ENCODE peak calls at places on chromosomes 5 and 9, in five cellular contexts. One of them, this sample, is unnamed.

GRCh38 chr5:88304356-88304755 is 35.7 kb upstream of the TMEM161B start:
- DNase-seq in upper lobe of left lung: no peak
- DNase-seq in breast epithelium: no peak
- DNase-seq in naive thymus-derived CD4-positive, alpha-beta T cell: no peak
- DNase-seq in mesendoderm: peak; percentile 28
- DNase-seq in this sample: no peak

GRCh38 chr5:148904440-148904839 is 78.0 kb downstream of the ADRB2 start:
- DNase-seq in upper lobe of left lung: peak; percentile 71
- DNase-seq in naive thymus-derived CD4-positive, alpha-beta T cell: no peak
- DNase-seq in mesendoderm: peak; percentile 37
- DNase-seq in breast epithelium: no peak
- DNase-seq in this sample: no peak

GRCh38 chr5:138770291-138770690 is 17.1 kb downstream of the CTNNA1 start:
- DNase-seq in breast epithelium: no peak
- DNase-seq in mesendoderm: no peak
- DNase-seq in naive thymus-derived CD4-positive, alpha-beta T cell: no peak
- DNase-seq in upper lobe of left lung: no peak
- DNase-seq in this sample: no peak

GRCh38 chr5:124007675-124008398 is 495.9 kb downstream of the CSNK1G3 start:
- DNase-seq in upper lobe of left lung: no peak
- DNase-seq in naive thymus-derived CD4-positive, alpha-beta T cell: no peak
- DNase-seq in breast epithelium: no peak
- DNase-seq in mesendoderm: peak; percentile 66
- DNase-seq in this sample: no peak

GRCh38 chr9:130129425-130130061 is 42.7 kb upstream of the NCS1 start:
- DNase-seq in upper lobe of left lung: no peak
- DNase-seq in breast epithelium: no peak
- DNase-seq in mesendoderm: no peak
- DNase-seq in naive thymus-derived CD4-positive, alpha-beta T cell: peak; percentile 19
- DNase-seq in this sample: peak; percentile 67

GRCh38 chr5:179533907-179534306 is 16.4 kb upstream of the RUFY1 start:
- DNase-seq in naive thymus-derived CD4-positive, alpha-beta T cell: no peak
- DNase-seq in breast epithelium: no peak
- DNase-seq in upper lobe of left lung: no peak
- DNase-seq in mesendoderm: no peak
- DNase-seq in this sample: no peak

GRCh38 chr5:115541586-115541985 is 3.0 kb downstream of the FEM1C start:
- DNase-seq in upper lobe of left lung: no peak
- DNase-seq in breast epithelium: no peak
- DNase-seq in naive thymus-derived CD4-positive, alpha-beta T cell: no peak
- DNase-seq in mesendoderm: no peak
- DNase-seq in this sample: no peak

GRCh38 chr9:120668399-120668798 is 45.9 kb downstream of the MEGF9 start:
- DNase-seq in naive thymus-derived CD4-positive, alpha-beta T cell: no peak
- DNase-seq in mesendoderm: no peak
- DNase-seq in breast epithelium: no peak
- DNase-seq in upper lobe of left lung: no peak
- DNase-seq in this sample: no peak

GRCh38 chr5:39213437-39214207 is 5.7 kb downstream of the FYB1 start:
- DNase-seq in mesendoderm: no peak
- DNase-seq in naive thymus-derived CD4-positive, alpha-beta T cell: peak; percentile 60
- DNase-seq in upper lobe of left lung: no peak
- DNase-seq in breast epithelium: no peak
- DNase-seq in this sample: no peak

GRCh38 chr9:79026311-79026710 is 545.5 kb upstream of the TLE4 start:
- DNase-seq in mesendoderm: no peak
- DNase-seq in upper lobe of left lung: no peak
- DNase-seq in breast epithelium: no peak
- DNase-seq in naive thymus-derived CD4-positive, alpha-beta T cell: no peak
- DNase-seq in this sample: no peak

GRCh38 chr5:33324667-33325307 is 116.0 kb upstream of the TARS1 start:
- DNase-seq in naive thymus-derived CD4-positive, alpha-beta T cell: no peak
- DNase-seq in mesendoderm: no peak
- DNase-seq in upper lobe of left lung: no peak
- DNase-seq in breast epithelium: no peak
- DNase-seq in this sample: no peak

GRCh38 chr9:96253059-96253696 is 48.8 kb downstream of the HSD17B3 start:
- DNase-seq in breast epithelium: no peak
- DNase-seq in mesendoderm: peak; percentile 36
- DNase-seq in naive thymus-derived CD4-positive, alpha-beta T cell: no peak
- DNase-seq in upper lobe of left lung: no peak
- DNase-seq in this sample: no peak

GRCh38 chr5:154491951-154492350 is 13.9 kb upstream of the HAND1 start:
- DNase-seq in mesendoderm: no peak
- DNase-seq in naive thymus-derived CD4-positive, alpha-beta T cell: no peak
- DNase-seq in breast epithelium: no peak
- DNase-seq in upper lobe of left lung: no peak
- DNase-seq in this sample: no peak

GRCh38 chr9:134957165-134957944 is 39.6 kb upstream of the FCN1 start:
- DNase-seq in upper lobe of left lung: peak; percentile 14
- DNase-seq in mesendoderm: no peak
- DNase-seq in breast epithelium: peak; percentile 35
- DNase-seq in naive thymus-derived CD4-positive, alpha-beta T cell: no peak
- DNase-seq in this sample: no peak

GRCh38 chr9:126465977-126466376 is 139.3 kb downstream of the MVB12B start:
- DNase-seq in mesendoderm: no peak
- DNase-seq in naive thymus-derived CD4-positive, alpha-beta T cell: no peak
- DNase-seq in upper lobe of left lung: no peak
- DNase-seq in breast epithelium: peak; percentile 42
- DNase-seq in this sample: no peak

GRCh38 chr9:84875193-84875592 is 205.7 kb downstream of the NTRK2 start:
- DNase-seq in upper lobe of left lung: no peak
- DNase-seq in breast epithelium: no peak
- DNase-seq in mesendoderm: no peak
- DNase-seq in naive thymus-derived CD4-positive, alpha-beta T cell: no peak
- DNase-seq in this sample: no peak

GRCh38 chr9:131273146-131273545 is 3.2 kb downstream of the FAM78A start:
- DNase-seq in mesendoderm: no peak
- DNase-seq in naive thymus-derived CD4-positive, alpha-beta T cell: no peak
- DNase-seq in upper lobe of left lung: peak; percentile 54
- DNase-seq in breast epithelium: no peak
- DNase-seq in this sample: no peak

GRCh38 chr5:143334903-143335302 is 68.6 kb downstream of the NR3C1 start:
- DNase-seq in mesendoderm: no peak
- DNase-seq in upper lobe of left lung: no peak
- DNase-seq in naive thymus-derived CD4-positive, alpha-beta T cell: no peak
- DNase-seq in breast epithelium: no peak
- DNase-seq in this sample: no peak

GRCh38 chr5:104412649-104413240 is 850.2 kb upstream of the NUDT12 start:
- DNase-seq in breast epithelium: no peak
- DNase-seq in mesendoderm: peak; percentile 82
- DNase-seq in naive thymus-derived CD4-positive, alpha-beta T cell: no peak
- DNase-seq in upper lobe of left lung: no peak
- DNase-seq in this sample: no peak

GRCh38 chr5:167970002-167970401 is 321.4 kb upstream of the WWC1 start:
- DNase-seq in mesendoderm: peak; percentile 47
- DNase-seq in upper lobe of left lung: no peak
- DNase-seq in breast epithelium: no peak
- DNase-seq in naive thymus-derived CD4-positive, alpha-beta T cell: no peak
- DNase-seq in this sample: no peak

GRCh38 chr9:89639367-89639795 is 34.6 kb downstream of the GADD45G start:
- DNase-seq in upper lobe of left lung: no peak
- DNase-seq in naive thymus-derived CD4-positive, alpha-beta T cell: no peak
- DNase-seq in mesendoderm: no peak
- DNase-seq in breast epithelium: no peak
- DNase-seq in this sample: no peak

GRCh38 chr5:14681236-14681752 is 16.8 kb downstream of the OTULIN start:
- DNase-seq in mesendoderm: no peak
- DNase-seq in breast epithelium: no peak
- DNase-seq in upper lobe of left lung: no peak
- DNase-seq in naive thymus-derived CD4-positive, alpha-beta T cell: no peak
- DNase-seq in this sample: no peak

GRCh38 chr5:154466147-154466546 is 11.9 kb downstream of the HAND1 start:
- DNase-seq in breast epithelium: no peak
- DNase-seq in mesendoderm: no peak
- DNase-seq in upper lobe of left lung: no peak
- DNase-seq in naive thymus-derived CD4-positive, alpha-beta T cell: no peak
- DNase-seq in this sample: no peak

GRCh38 chr9:4832786-4833579 is 40.2 kb downstream of the RCL1 start:
- DNase-seq in upper lobe of left lung: no peak
- DNase-seq in naive thymus-derived CD4-positive, alpha-beta T cell: no peak
- DNase-seq in breast epithelium: no peak
- DNase-seq in mesendoderm: peak; percentile 23
- DNase-seq in this sample: peak; percentile 85

GRCh38 chr5:11525020-11525419 is 379.2 kb downstream of the CTNND2 start:
- DNase-seq in breast epithelium: no peak
- DNase-seq in mesendoderm: peak; percentile 39
- DNase-seq in upper lobe of left lung: no peak
- DNase-seq in naive thymus-derived CD4-positive, alpha-beta T cell: no peak
- DNase-seq in this sample: no peak
- H3K27ac ChIP-seq in breast epithelium: no peak overlapping the region
- H3K27ac ChIP-seq in mesendoderm: no peak overlapping the region
- H3K27ac ChIP-seq in upper lobe of left lung: no peak overlapping the region
- H3K27ac ChIP-seq in naive thymus-derived CD4-positive, alpha-beta T cell: no peak overlapping the region
- H3K27ac ChIP-seq in this sample: no peak overlapping the region

GRCh38 chr5:60843693-60844428 is at the start of gene ELOVL7:
- DNase-seq in upper lobe of left lung: peak; percentile 84
- DNase-seq in breast epithelium: peak; percentile 64
- DNase-seq in naive thymus-derived CD4-positive, alpha-beta T cell: no peak
- DNase-seq in mesendoderm: peak; percentile 89
- DNase-seq in this sample: no peak
- H3K27me3 ChIP-seq in upper lobe of left lung: peaks cover 6% of the 10 kb centered on the region
- H3K27me3 ChIP-seq in breast epithelium: no peaks in the 10 kb centered on the region
- H3K27me3 ChIP-seq in naive thymus-derived CD4-positive, alpha-beta T cell: peaks cover 3% of the 10 kb centered on the region
- H3K27me3 ChIP-seq in mesendoderm: peaks cover 4% of the 10 kb centered on the region
- H3K27me3 ChIP-seq in this sample: peaks cover 34% of the 10 kb centered on the region

DNA sequence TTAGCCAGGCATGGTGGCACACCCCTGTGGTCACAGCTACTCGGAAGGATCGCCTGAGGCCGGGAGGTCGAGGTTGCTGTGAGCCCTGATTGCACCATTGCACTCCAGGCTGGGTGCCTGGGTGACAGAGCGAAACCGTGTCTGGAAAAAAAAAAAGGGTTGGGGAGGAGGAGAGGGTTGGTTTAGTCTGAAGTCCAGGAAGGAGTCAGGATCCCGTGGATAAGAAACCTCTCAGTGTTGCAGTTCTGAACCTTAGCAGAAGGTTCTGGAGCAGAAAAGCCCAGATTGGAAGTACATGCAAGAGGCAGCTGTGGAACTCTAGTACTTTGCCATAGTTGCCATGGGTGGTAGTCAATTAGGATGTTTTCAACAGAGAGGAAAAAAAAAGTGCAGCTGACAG is 125.2 kb upstream of the CPEB4 start:
- DNase-seq in upper lobe of left lung: no peak
- DNase-seq in mesendoderm: no peak
- DNase-seq in breast epithelium: no peak
- DNase-seq in naive thymus-derived CD4-positive, alpha-beta T cell: no peak
- DNase-seq in this sample: no peak
- H3K4me3 ChIP-seq in upper lobe of left lung: no peak overlapping the region
- H3K4me3 ChIP-seq in mesendoderm: no peak overlapping the region
- H3K4me3 ChIP-seq in breast epithelium: no peak overlapping the region
- H3K4me3 ChIP-seq in naive thymus-derived CD4-positive, alpha-beta T cell: no peak overlapping the region
- H3K4me3 ChIP-seq in this sample: no peak overlapping the region

GRCh38 chr9:100884518-100884917 is 144.0 kb upstream of the PLPPR1 start:
- DNase-seq in mesendoderm: peak; percentile 42
- DNase-seq in naive thymus-derived CD4-positive, alpha-beta T cell: no peak
- DNase-seq in upper lobe of left lung: no peak
- DNase-seq in breast epithelium: no peak
- DNase-seq in this sample: no peak
- H3K27ac ChIP-seq in mesendoderm: no peak overlapping the region
- H3K27ac ChIP-seq in naive thymus-derived CD4-positive, alpha-beta T cell: no peak overlapping the region
- H3K27ac ChIP-seq in upper lobe of left lung: no peak overlapping the region
- H3K27ac ChIP-seq in breast epithelium: no peak overlapping the region
- H3K27ac ChIP-seq in this sample: no peak overlapping the region

GRCh38 chr5:139975306-139975705 is 67.8 kb downstream of the NRG2 start:
- DNase-seq in naive thymus-derived CD4-positive, alpha-beta T cell: no peak
- DNase-seq in breast epithelium: no peak
- DNase-seq in upper lobe of left lung: no peak
- DNase-seq in mesendoderm: no peak
- DNase-seq in this sample: no peak
- H3K27me3 ChIP-seq in naive thymus-derived CD4-positive, alpha-beta T cell: no peaks in the 10 kb centered on the region
- H3K27me3 ChIP-seq in breast epithelium: no peaks in the 10 kb centered on the region
- H3K27me3 ChIP-seq in upper lobe of left lung: no peaks in the 10 kb centered on the region
- H3K27me3 ChIP-seq in mesendoderm: no peaks in the 10 kb centered on the region
- H3K27me3 ChIP-seq in this sample: peaks cover 12% of the 10 kb centered on the region

DNA sequence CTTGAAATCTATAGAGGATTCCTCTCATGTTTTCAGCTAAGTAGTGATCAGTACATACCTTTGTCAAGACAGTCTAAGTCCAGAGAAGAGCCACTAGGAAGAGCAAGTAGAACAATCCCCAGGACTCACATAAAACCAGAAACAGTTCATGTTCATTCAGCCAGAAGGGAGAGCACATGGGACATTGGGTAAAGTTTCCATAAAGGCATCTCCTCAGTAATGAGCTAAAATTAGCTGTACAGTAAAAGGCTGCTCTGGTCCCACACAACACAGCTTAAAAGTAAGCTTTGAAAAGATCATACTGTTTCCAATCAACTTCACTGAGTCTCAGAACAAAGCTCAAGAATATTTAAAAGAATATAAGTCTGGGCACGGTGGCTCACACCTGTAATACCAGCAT is 32.4 kb downstream of the HOMER1 start:
- DNase-seq in upper lobe of left lung: no peak
- DNase-seq in mesendoderm: no peak
- DNase-seq in naive thymus-derived CD4-positive, alpha-beta T cell: no peak
- DNase-seq in breast epithelium: no peak
- DNase-seq in this sample: no peak
- H3K4me3 ChIP-seq in upper lobe of left lung: no peak overlapping the region
- H3K4me3 ChIP-seq in mesendoderm: no peak overlapping the region
- H3K4me3 ChIP-seq in naive thymus-derived CD4-positive, alpha-beta T cell: no peak overlapping the region
- H3K4me3 ChIP-seq in breast epithelium: no peak overlapping the region
- H3K4me3 ChIP-seq in this sample: no peak overlapping the region

This sample was measured in AG04450.